ENCODE peak calls at places on chromosome 3, in four cellular contexts. W is HepG2, H is GM12878, Y is K562. E is an unnamed sample.

GRCh38 chr3:152260026-152260425 is 8.7 kb upstream of the MBNL1 start:
- DNase-seq in H (no peak), Y (no peak), W (peak), E (no peak)

GRCh38 chr3:194806991-194807685 is 121.5 kb downstream of the FAM43A start:
- DNase-seq in H (no peak), Y (no peak), W (no peak), E (no peak)

GRCh38 chr3:134867277-134867676 is 72.2 kb downstream of the EPHB1 start:
- DNase-seq in H (no peak), Y (no peak), W (no peak), E (no peak)

GRCh38 chr3:11211531-11212300 is 57.4 kb downstream of the HRH1 start:
- DNase-seq in H (no peak), W (no peak), Y (no peak), E (no peak)

GRCh38 chr3:157160652-157161480 is 919 bp upstream of the CCNL1 start:
- DNase-seq in Y (no peak), W (peak), H (no peak), E (peak)

GRCh38 chr3:51682079-51682478 is 11.0 kb downstream of the TEX264 start:
- DNase-seq in W (peak), Y (peak), H (peak), E (peak)

GRCh38 chr3:11651900-11652299 is 8.2 kb upstream of the VGLL4 start:
- DNase-seq in Y (peak), W (peak), H (no peak), E (no peak)

GRCh38 chr3:89264037-89264560 is 156.7 kb downstream of the EPHA3 start:
- DNase-seq in H (no peak), W (no peak), Y (no peak), E (no peak)

GRCh38 chr3:37103103-37103815 is 71.1 kb downstream of the LRRFIP2 start:
- DNase-seq in H (no peak), Y (no peak), W (no peak), E (no peak)

GRCh38 chr3:126110431-126111125 is 26.7 kb upstream of the SLC41A3 start:
- DNase-seq in Y (no peak), H (no peak), W (no peak), E (no peak)

GRCh38 chr3:128433630-128434185 is 33.0 kb downstream of the DNAJB8 start:
- DNase-seq in Y (no peak), H (no peak), W (no peak), E (no peak)

GRCh38 chr3:170330366-170330765 is 27.1 kb upstream of the SKIL start:
- DNase-seq in Y (peak), W (peak), H (no peak), E (no peak)

GRCh38 chr3:194276768-194277546 is 74.2 kb downstream of the CPN2 start:
- DNase-seq in W (no peak), Y (no peak), H (no peak), E (no peak)

GRCh38 chr3:134373942-134374790 is at the start of gene AMOTL2:
- DNase-seq in H (no peak), W (peak), Y (peak), E (peak)

GRCh38 chr3:127565711-127566110 is 24.8 kb downstream of the TPRA1 start:
- DNase-seq in H (no peak), W (no peak), Y (peak), E (no peak)

DNA sequence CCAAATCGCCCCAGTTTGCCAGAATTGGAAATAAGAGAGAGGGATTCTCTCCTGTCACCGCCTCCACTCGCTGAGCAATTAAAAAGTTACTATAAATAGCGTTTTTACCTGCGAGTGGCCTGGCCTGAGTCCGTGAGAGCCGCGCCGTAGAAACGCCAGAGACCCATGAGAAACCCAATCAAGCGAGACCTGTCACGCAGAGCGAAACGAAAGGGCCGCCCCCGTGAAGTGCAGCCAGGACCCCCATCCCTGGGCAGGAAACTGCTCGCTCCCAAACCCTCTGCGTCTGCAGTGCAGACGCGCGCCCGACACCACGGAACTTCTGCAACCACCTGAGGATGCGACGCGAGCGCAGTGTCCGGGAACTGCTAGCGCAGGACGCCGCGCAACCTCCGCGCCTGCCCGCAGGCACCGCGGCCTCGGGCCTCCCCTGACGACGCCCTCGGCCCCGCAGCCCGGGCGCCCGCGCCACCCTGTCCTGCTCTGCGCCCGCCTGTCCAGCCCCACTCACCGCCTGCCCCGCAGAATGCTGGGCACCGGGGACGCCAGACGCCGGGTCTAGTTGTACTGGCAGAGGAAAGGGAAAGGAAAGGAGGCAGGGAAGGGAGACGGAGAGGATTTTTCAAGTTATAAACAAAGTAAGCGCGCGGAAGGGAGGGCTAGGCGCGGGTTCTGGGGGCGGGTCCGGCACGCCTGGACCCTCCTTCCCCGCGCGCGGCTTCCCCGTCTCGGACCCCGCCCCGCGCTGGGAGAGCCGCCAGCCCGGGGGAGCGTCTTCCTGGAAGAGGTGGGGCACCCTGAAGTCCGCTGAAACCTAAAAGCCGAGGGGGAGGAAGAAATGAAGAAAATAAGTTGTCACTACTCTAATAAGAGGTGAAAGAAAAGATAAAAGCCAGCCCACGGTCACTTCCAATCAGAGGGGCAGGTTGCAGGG is at the start of gene PLSCR4:
- DNase-seq in W (no peak), Y (peak), H (no peak), E (peak)
- TF ChIP-seq FOXK2 in W (no peak), Y (no peak), H (no peak), E (no peak)

GRCh38 chr3:13891492-13892073 is 11.7 kb upstream of the WNT7A start:
- DNase-seq in W (no peak), H (no peak), Y (peak), E (peak)

GRCh38 chr3:13892304-13892703 is 12.4 kb upstream of the WNT7A start:
- DNase-seq in H (no peak), Y (no peak), W (no peak), E (no peak)

GRCh38 chr3:13888576-13888975 is 8.7 kb upstream of the WNT7A start:
- DNase-seq in W (no peak), Y (no peak), H (no peak), E (no peak)

GRCh38 chr3:13891017-13891392 is 11.1 kb upstream of the WNT7A start:
- DNase-seq in H (no peak), Y (no peak), W (no peak), E (no peak)

GRCh38 chr3:13890377-13891016 is 10.6 kb upstream of the WNT7A start:
- DNase-seq in H (no peak), Y (peak), W (no peak), E (no peak)
- TF ChIP-seq FOXK2 in H (no peak), Y (no peak), W (no peak), E (no peak)

DNA sequence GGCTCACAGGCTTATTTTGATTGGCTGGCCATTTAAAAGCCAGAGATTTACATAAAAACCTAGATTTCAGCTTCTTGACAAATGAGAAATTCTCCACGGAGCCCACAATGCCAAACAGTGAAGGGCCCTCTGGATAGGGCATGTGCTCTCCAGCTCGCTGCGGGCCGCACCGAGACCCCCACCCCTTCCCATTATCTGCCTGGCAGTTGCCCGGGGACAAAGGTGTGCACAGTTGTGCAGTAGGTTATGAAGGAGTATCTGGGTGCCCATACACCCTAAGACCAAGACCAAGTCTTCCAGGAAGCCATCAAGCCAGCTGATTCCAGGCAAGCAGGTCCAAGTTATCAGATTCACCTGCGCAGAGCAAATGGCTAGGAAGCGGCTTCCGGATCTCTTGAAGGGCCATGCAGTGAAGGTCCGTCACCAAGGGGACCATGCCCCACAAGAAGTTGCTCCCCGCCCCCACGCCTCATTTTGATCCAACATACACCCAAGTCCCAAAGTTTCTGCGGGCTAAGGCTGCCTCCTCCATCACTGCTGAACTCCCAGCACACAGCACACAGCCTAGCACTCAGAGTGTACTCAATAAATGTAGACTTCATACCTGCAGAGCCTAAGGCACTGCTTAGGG is 1.3 kb downstream of the MRPS25 start:
- DNase-seq in Y (peak), H (no peak), W (no peak), E (no peak)
- TF ChIP-seq FOXK2 in Y (no peak), H (no peak), W (no peak), E (no peak)

GRCh38 chr3:20160230-20160629 is 25.8 kb downstream of the SGO1 start:
- DNase-seq in Y (no peak), H (no peak), W (no peak), E (no peak)

GRCh38 chr3:20154078-20154477 is 31.9 kb downstream of the SGO1 start:
- DNase-seq in Y (no peak), H (no peak), W (no peak), E (no peak)

DNA sequence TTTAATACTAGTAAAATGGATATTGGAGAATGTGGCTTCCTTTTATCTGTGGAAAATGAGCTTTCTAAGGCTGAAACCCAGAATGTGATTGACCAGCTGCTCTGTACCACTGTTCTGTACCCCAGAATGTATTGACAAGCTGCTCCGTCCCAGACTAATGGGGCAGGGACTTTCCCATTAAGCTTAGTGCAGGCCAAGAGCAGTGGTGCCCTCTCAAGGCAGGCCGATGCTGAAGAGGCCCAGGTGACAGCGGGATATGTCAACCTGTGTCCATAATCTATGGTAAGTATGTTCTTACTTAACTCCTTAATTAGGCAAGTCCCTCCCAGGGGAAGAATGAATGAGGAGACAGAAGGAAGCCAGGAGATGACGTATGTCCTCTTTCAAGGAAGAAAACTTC is 31.1 kb downstream of the SGO1 start:
- DNase-seq in H (no peak), Y (no peak), W (no peak), E (no peak)
- TF ChIP-seq FOXK2 in H (no peak), Y (no peak), W (no peak), E (no peak)